ENCODE peak calls at places on chromosomes 7 and 10, in four cellular contexts. W is transverse colon, O is IMR-90, K is heart right ventricle. N is an unnamed sample.

GRCh38 chr10:11261687-11262086 is 244.0 kb downstream of the CELF2 start:
- DNase-seq in W (no peak), K (peak; percentile 41), O (no peak), N (no peak)

GRCh38 chr7:94710256-94710655 is 54.3 kb upstream of the SGCE start:
- DNase-seq in O (peak; percentile 31), W (no peak), K (no peak), N (no peak)

GRCh38 chr7:70678621-70679251 is 453.2 kb upstream of the GALNT17 start:
- DNase-seq in W (no peak), O (peak; percentile 57), K (no peak), N (no peak)

GRCh38 chr10:103661198-103661950 is 167.9 kb downstream of the NEURL1 start:
- DNase-seq in W (peak; percentile 77), K (peak; percentile 87), O (peak; percentile 94), N (peak; percentile 84)

GRCh38 chr10:108303149-108303548 is 1138.6 kb upstream of the SORCS1 start:
- DNase-seq in O (no peak), W (no peak), K (no peak), N (no peak)

GRCh38 chr10:124292911-124293640 is 125.6 kb downstream of the OAT start:
- DNase-seq in W (no peak), O (no peak), K (no peak), N (no peak)

GRCh38 chr7:7996568-7996967 is 28.0 kb downstream of the GLCCI1 start:
- DNase-seq in K (no peak), O (peak; percentile 30), W (no peak), N (no peak)

GRCh38 chr10:123557366-123558108 is 108.6 kb upstream of the GPR26 start:
- DNase-seq in W (no peak), K (no peak), O (no peak), N (no peak)

GRCh38 chr10:67282871-67283270 is 357.0 kb downstream of the LRRTM3 start:
- DNase-seq in K (no peak), W (no peak), O (no peak), N (no peak)

GRCh38 chr7:152185514-152185913 is 160.0 kb downstream of the GALNT11 start:
- DNase-seq in W (no peak), O (no peak), K (no peak), N (no peak)

GRCh38 chr7:5854738-5855137 is 25.9 kb upstream of the OCM start:
- DNase-seq in K (no peak), O (no peak), W (no peak), N (no peak)

GRCh38 chr10:72309290-72310240 is 35.8 kb downstream of the DDIT4 start:
- DNase-seq in W (peak; percentile 74), K (no peak), O (peak; percentile 38), N (no peak)

GRCh38 chr10:34760606-34761005 is 54.5 kb downstream of the PARD3 start:
- DNase-seq in K (no peak), O (peak; percentile 24), W (no peak), N (no peak)

GRCh38 chr7:79782256-79782655 is 328.8 kb upstream of the MAGI2 start:
- DNase-seq in W (no peak), O (no peak), K (no peak), N (no peak)

GRCh38 chr7:141359740-141360413 is 191.3 kb upstream of the AGK start:
- DNase-seq in W (no peak), O (no peak), K (no peak), N (no peak)

GRCh38 chr7:11689096-11689495 is 142.9 kb downstream of the THSD7A start:
- DNase-seq in K (no peak), W (no peak), O (no peak), N (no peak)

DNA sequence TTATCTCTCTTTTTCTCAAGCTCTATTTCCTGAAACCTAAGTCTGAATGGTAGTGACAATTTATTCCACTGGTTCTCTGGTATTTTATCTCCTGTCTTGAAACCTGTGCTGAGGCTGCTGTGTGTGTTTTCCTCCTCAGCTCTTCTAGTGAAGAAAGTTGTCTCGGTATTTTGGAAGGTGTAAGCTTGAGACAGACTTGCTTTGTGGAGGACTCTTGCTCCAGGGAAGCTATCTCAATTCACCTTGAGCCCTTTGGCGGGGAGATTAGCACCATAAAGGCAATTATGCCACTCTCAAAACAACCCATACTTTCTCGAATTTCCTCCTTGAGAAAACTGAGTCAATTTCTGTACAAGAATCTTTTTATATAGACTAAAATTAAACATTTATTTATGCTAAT is 141.6 kb downstream of the THSD7A start:
- DNase-seq in O (no peak), K (no peak), W (no peak), N (no peak)
- H3K4me1 ChIP-seq in O (no peaks in the 10 kb centered on the region), K (no peaks in the 10 kb centered on the region), W (no peaks in the 10 kb centered on the region), N (no peaks in the 10 kb centered on the region)

DNA sequence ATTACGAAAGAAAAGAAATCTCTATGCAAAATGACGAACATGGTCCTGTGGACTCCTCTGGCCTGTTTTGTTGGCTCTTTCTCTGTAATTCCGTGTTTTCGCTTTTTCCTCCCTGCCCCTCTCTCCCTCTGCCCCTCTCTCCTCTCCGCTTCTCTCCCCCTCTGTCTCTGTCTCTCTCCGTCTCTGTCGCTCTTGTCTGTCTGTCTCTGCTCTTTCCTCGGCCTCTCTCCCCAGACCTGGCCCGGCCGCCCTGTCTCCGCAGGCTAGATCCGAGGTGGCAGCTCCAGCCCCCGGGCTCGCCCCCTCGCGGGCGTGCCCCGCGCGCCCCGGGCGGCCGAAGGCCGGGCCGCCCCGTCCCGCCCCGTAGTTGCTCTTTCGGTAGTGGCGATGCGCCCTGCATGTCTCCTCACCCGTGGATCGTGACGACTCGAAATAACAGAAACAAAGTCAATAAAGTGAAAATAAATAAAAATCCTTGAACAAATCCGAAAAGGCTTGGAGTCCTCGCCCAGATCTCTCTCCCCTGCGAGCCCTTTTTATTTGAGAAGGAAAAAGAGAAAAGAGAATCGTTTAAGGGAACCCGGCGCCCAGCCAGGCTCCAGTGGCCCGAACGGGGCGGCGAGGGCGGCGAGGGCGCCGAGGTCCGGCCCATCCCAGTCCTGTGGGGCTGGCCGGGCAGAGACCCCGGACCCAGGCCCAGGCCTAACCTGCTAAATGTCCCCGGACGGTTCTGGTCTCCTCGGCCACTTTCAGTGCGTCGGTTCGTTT is 83.5 kb upstream of the SLF2 start:
- DNase-seq in K (no peak), W (no peak), O (no peak), N (no peak)
- TF ChIP-seq CTCF in K (no peak), W (no peak), O (no peak), N (no peak)

DNA sequence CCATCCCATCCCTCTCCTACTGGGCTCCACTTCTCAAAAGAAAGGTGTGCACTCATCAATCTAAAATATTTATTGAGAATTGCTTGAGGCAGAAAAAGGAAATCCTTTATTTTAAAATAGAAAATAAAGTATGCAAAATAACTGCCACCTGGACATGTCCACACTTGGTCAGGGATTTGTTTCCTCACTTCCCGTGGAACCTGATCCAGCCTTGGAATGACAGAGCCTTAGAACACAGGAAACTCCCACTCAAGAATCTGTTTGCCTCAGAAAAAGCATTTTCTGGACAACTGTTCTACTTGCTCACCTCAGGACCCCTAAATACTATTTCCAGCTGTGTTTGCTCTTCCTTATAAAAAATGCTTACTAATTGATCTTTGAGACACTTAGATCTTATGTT is 29.0 kb downstream of the AKR1C8 start:
- DNase-seq in K (no peak), W (no peak), O (no peak), N (no peak)
- H3K9me3 ChIP-seq in K (no peaks in the 10 kb centered on the region), W (no peaks in the 10 kb centered on the region), O (no peaks in the 10 kb centered on the region), N (peaks cover 5% of the 10 kb centered on the region)

GRCh38 chr7:124443762-124444161 is 321.8 kb downstream of the GPR37 start:
- DNase-seq in K (no peak), W (no peak), O (no peak), N (no peak)
- H3K4me1 ChIP-seq in K (no peaks in the 10 kb centered on the region), W (no peaks in the 10 kb centered on the region), O (no peaks in the 10 kb centered on the region), N (no peaks in the 10 kb centered on the region)

GRCh38 chr7:149010451-149010850 is 17.9 kb downstream of the PDIA4 start:
- DNase-seq in W (no peak), O (no peak), K (no peak), N (no peak)

GRCh38 chr7:149007146-149007545 is 21.2 kb downstream of the PDIA4 start:
- DNase-seq in W (no peak), O (no peak), K (no peak), N (no peak)

GRCh38 chr7:149005427-149006344 is 22.6 kb downstream of the PDIA4 start:
- DNase-seq in O (peak; percentile 55), K (peak; percentile 85), W (peak; percentile 83), N (peak; percentile 82)

GRCh38 chr7:149006345-149006725 is 22.0 kb downstream of the PDIA4 start:
- DNase-seq in O (no peak), W (no peak), K (no peak), N (no peak)

GRCh38 chr7:149007615-149008014 is 20.7 kb downstream of the PDIA4 start:
- DNase-seq in K (no peak), O (no peak), W (no peak), N (no peak)
- TF ChIP-seq CTCF in K (peak; percentile 10), O (no peak), W (no peak), N (no peak)

DNA sequence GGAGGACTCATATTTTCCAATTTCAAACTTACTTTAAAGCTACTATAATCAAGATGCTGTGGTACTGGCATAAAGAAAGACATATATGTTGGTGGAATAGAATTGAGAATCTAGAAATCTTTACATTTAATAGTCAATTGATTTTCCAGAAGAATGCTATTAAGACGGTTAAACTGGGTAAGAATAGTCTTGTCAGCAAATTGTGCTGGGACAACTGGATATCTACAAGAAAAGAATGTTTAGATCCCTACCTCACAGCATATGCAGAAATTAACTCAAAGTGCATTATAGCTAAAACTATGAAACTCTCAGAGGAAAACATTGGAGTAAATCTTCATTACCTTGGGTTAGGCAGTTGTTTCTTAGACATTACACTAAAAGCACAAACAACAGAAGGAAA is 203.3 kb downstream of the SDK1 start:
- DNase-seq in W (no peak), O (no peak), K (no peak), N (no peak)
- H3K9me3 ChIP-seq in W (peaks cover 21% of the 10 kb centered on the region), O (peaks cover 5% of the 10 kb centered on the region), K (peaks cover 7% of the 10 kb centered on the region), N (peaks cover 8% of the 10 kb centered on the region)

DNA sequence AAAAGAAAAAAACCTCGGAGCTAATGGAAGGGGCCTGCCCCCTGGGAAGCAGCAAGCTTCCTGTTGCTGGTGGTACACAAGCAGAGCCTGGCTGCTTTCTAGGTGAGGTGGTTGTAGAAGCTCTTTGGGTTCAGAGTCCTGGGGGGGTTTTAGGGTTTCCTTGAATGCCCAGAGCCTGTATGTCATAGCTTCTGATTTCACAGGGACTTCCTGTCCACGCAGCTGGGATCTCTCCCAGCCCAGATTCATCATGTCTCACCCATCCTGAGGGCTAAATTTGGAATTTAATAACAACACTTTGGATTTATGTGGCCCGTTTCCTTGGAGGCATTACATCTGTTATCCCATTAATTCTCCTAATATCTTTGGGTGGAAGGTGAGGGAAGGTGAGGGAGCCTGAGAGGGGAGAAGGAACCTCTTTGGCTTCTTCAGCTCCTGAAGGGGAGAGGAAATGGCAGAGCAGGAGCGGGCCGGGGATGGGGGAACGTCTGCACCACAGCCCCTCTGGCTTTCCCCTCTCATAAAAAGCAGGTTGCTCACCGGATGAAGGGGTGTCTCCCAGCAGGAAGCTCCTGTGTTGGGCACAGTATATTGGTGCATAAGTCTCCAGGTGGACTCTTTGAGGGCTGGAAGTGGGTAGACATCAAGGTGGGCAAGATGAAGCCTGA is 19.7 kb downstream of the RPS24 start:
- DNase-seq in W (no peak), K (no peak), O (peak; percentile 89), N (no peak)
- H3K4me1 ChIP-seq in W (no peaks in the 10 kb centered on the region), K (peaks cover 6% of the 10 kb centered on the region), O (peaks cover 12% of the 10 kb centered on the region), N (no peaks in the 10 kb centered on the region)

N was measured in lung.